ENCODE peak calls at places on chromosomes 3 and 15, in eight cellular contexts. W is astrocyte of the cerebellum, P is B cell, I is endothelial cell, Z is MM.1S, T is fibroblast of lung, F is PC-3, G is osteocyte. N is an unnamed sample.

GRCh38 chr3:112688819-112689218 is 47.9 kb upstream of the CCDC80 start:
- DNase-seq in Z (no peak), G (no peak), P (no peak), F (peak), W (no peak), I (no peak), T (peak), N (no peak)

GRCh38 chr15:89066280-89066679 is 22.0 kb upstream of the ABHD2 start:
- DNase-seq in I (no peak), W (no peak), T (no peak), P (no peak), Z (no peak), F (no peak), G (no peak), N (no peak)

GRCh38 chr3:14410501-14411165 is 8.2 kb downstream of the SLC6A6 start:
- DNase-seq in T (peak), F (peak), G (no peak), Z (no peak), I (no peak), P (no peak), W (no peak), N (peak)

GRCh38 chr3:58719684-58720083 is 53.1 kb upstream of the FAM3D start:
- DNase-seq in T (no peak), Z (no peak), F (no peak), I (no peak), G (no peak), P (no peak), W (no peak), N (no peak)

GRCh38 chr3:55885721-55886120 is 398.6 kb upstream of the WNT5A start:
- DNase-seq in W (no peak), Z (no peak), F (peak), P (no peak), T (peak), I (no peak), G (no peak), N (peak)

GRCh38 chr15:59222106-59222505 is 15.5 kb downstream of the LDHAL6B start:
- DNase-seq in I (no peak), W (peak), P (no peak), T (peak), G (no peak), F (peak), Z (no peak), N (peak)

GRCh38 chr15:47301481-47301880 is 415.8 kb upstream of the SEMA6D start:
- DNase-seq in G (no peak), W (no peak), I (no peak), T (no peak), P (no peak), F (no peak), Z (peak), N (no peak)

GRCh38 chr3:8548502-8549300 is 47.1 kb downstream of the LMCD1 start:
- DNase-seq in T (no peak), G (no peak), W (no peak), Z (no peak), F (no peak), P (no peak), I (no peak), N (no peak)

GRCh38 chr3:15638193-15638890 is 36.8 kb downstream of the BTD start:
- DNase-seq in Z (peak), P (no peak), W (no peak), I (no peak), F (no peak), G (no peak), T (peak), N (no peak)

GRCh38 chr3:175149675-175150074 is 290.5 kb downstream of the NAALADL2 start:
- DNase-seq in F (peak), I (no peak), P (peak), T (peak), Z (peak), G (no peak), W (no peak), N (no peak)

GRCh38 chr3:156674911-156675743 is 737 bp downstream of the TIPARP start:
- DNase-seq in P (peak), W (no peak), Z (peak), F (peak), I (peak), T (no peak), G (peak), N (no peak)

GRCh38 chr3:161291191-161291901 is 70.2 kb downstream of the NMD3 start:
- DNase-seq in Z (no peak), G (no peak), T (no peak), F (peak), P (no peak), I (no peak), W (no peak), N (no peak)

GRCh38 chr3:151293127-151293526 is 14.8 kb upstream of the P2RY14 start:
- DNase-seq in W (no peak), Z (no peak), P (no peak), G (no peak), F (no peak), T (no peak), I (no peak), N (no peak)

GRCh38 chr3:119035014-119035346 is 334 bp upstream of the IGSF11 start:
- DNase-seq in T (no peak), P (no peak), F (no peak), W (no peak), I (no peak), Z (no peak), G (no peak), N (no peak)
- TF ChIP-seq CTCF in T (no peak), P (peak), F (peak), W (no peak), I (no peak), Z (no peak), G (no peak), N (no peak)

GRCh38 chr3:13229291-13229949 is 156.2 kb upstream of the IQSEC1 start:
- DNase-seq in G (no peak), W (no peak), Z (peak), P (no peak), I (no peak), T (no peak), F (peak), N (no peak)
- TF ChIP-seq CTCF in G (peak), W (peak), Z (peak), P (no peak), I (no peak), T (no peak), F (peak), N (peak)

DNA sequence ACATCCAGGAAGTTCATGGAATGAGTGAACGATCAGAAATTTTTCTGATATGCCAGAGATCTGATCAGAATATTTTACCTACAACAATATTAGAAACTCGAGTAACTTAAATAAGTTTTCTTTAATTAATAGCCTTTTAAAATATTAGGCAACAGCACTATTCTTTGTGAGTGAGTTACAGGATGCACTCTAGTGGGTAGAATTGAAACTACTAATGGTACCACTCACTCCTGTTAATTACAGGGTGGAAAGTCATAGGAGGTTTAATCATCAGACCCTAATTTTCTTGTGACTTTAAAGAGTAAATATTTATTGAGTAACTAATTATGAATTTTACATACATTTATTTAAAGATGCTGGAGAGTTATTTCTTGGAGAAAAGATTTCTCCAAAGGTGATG is 217.3 kb downstream of the CACNA2D3 start:
- DNase-seq in I (no peak), Z (no peak), G (no peak), W (no peak), P (no peak), T (no peak), F (no peak), N (no peak)
- TF ChIP-seq CTCF in I (no peak), Z (no peak), G (no peak), W (no peak), P (no peak), T (no peak), F (no peak), N (no peak)

GRCh38 chr3:182180646-182181385 is 469.1 kb downstream of the SOX2 start:
- DNase-seq in G (no peak), P (no peak), W (no peak), I (no peak), Z (no peak), F (no peak), T (peak), N (no peak)
- TF ChIP-seq CTCF in G (no peak), P (no peak), W (no peak), I (no peak), Z (no peak), F (no peak), T (no peak), N (no peak)

GRCh38 chr3:196240424-196240823 is 24.1 kb downstream of the SLC51A start:
- DNase-seq in F (no peak), P (no peak), I (no peak), T (no peak), Z (no peak), G (no peak), W (no peak), N (no peak)

GRCh38 chr3:196246612-196247308 is 30.4 kb downstream of the SLC51A start:
- DNase-seq in P (no peak), I (no peak), W (peak), Z (no peak), G (no peak), T (peak), F (peak), N (no peak)

GRCh38 chr3:196237203-196237602 is 20.9 kb downstream of the SLC51A start:
- DNase-seq in G (no peak), Z (no peak), I (no peak), F (no peak), W (no peak), P (no peak), T (no peak), N (no peak)

GRCh38 chr3:196238612-196239190 is 22.4 kb downstream of the SLC51A start:
- DNase-seq in Z (no peak), I (no peak), G (no peak), T (peak), F (no peak), P (no peak), W (no peak), N (peak)

GRCh38 chr3:196241704-196242103 is 25.4 kb downstream of the SLC51A start:
- DNase-seq in I (no peak), T (no peak), P (no peak), Z (no peak), W (no peak), F (no peak), G (no peak), N (no peak)
- TF ChIP-seq CTCF in I (no peak), T (no peak), P (no peak), Z (no peak), W (no peak), F (no peak), G (no peak), N (no peak)

GRCh38 chr3:50227390-50228183 is 8.4 kb upstream of the GNAI2 start:
- DNase-seq in F (peak), G (peak), T (peak), W (peak), P (peak), I (peak), Z (peak), N (peak)
- TF ChIP-seq CTCF in F (peak), G (peak), T (peak), W (peak), P (peak), I (peak), Z (peak), N (peak)